ENCODE peak calls at places on chromosome 18, in nine cellular contexts. One of them, this sample, is unnamed.

GRCh38 chr18:2293109-2293839 is 278.0 kb downstream of the METTL4 start:
- DNase-seq in cardiac muscle cell: no peak
- DNase-seq in AG04450: no peak
- DNase-seq in AG04449: no peak
- DNase-seq in left ventricle myocardium inferior: no peak
- DNase-seq in mucosa of descending colon: no peak
- DNase-seq in dorsolateral prefrontal cortex: no peak
- DNase-seq in CD4-positive, CD25-positive, alpha-beta regulatory T cell: peak
- DNase-seq in AG10803: no peak
- DNase-seq in this sample: no peak

GRCh38 chr18:47758000-47758399 is 172.5 kb downstream of the SMAD2 start:
- DNase-seq in mucosa of descending colon: no peak
- DNase-seq in dorsolateral prefrontal cortex: no peak
- DNase-seq in AG04450: no peak
- DNase-seq in CD4-positive, CD25-positive, alpha-beta regulatory T cell: no peak
- DNase-seq in AG10803: no peak
- DNase-seq in AG04449: no peak
- DNase-seq in left ventricle myocardium inferior: no peak
- DNase-seq in cardiac muscle cell: no peak
- DNase-seq in this sample: no peak

GRCh38 chr18:47397671-47398319 is 146.3 kb upstream of the SKOR2 start:
- DNase-seq in left ventricle myocardium inferior: no peak
- DNase-seq in cardiac muscle cell: no peak
- DNase-seq in AG04449: no peak
- DNase-seq in AG10803: no peak
- DNase-seq in CD4-positive, CD25-positive, alpha-beta regulatory T cell: peak
- DNase-seq in mucosa of descending colon: no peak
- DNase-seq in AG04450: no peak
- DNase-seq in dorsolateral prefrontal cortex: no peak
- DNase-seq in this sample: no peak

GRCh38 chr18:68839701-68840100 is 41.8 kb downstream of the CCDC102B start:
- DNase-seq in mucosa of descending colon: no peak
- DNase-seq in AG04450: no peak
- DNase-seq in CD4-positive, CD25-positive, alpha-beta regulatory T cell: no peak
- DNase-seq in cardiac muscle cell: no peak
- DNase-seq in dorsolateral prefrontal cortex: no peak
- DNase-seq in AG10803: no peak
- DNase-seq in left ventricle myocardium inferior: no peak
- DNase-seq in AG04449: no peak
- DNase-seq in this sample: no peak

GRCh38 chr18:41324934-41325333 is 630.1 kb upstream of the PIK3C3 start:
- DNase-seq in mucosa of descending colon: no peak
- DNase-seq in dorsolateral prefrontal cortex: no peak
- DNase-seq in AG10803: peak
- DNase-seq in AG04449: no peak
- DNase-seq in AG04450: no peak
- DNase-seq in CD4-positive, CD25-positive, alpha-beta regulatory T cell: no peak
- DNase-seq in left ventricle myocardium inferior: no peak
- DNase-seq in cardiac muscle cell: no peak
- DNase-seq in this sample: no peak

GRCh38 chr18:9403795-9404564 is 69.4 kb downstream of the TWSG1 start:
- DNase-seq in left ventricle myocardium inferior: peak
- DNase-seq in AG04450: no peak
- DNase-seq in CD4-positive, CD25-positive, alpha-beta regulatory T cell: no peak
- DNase-seq in cardiac muscle cell: peak
- DNase-seq in AG04449: no peak
- DNase-seq in AG10803: no peak
- DNase-seq in dorsolateral prefrontal cortex: no peak
- DNase-seq in mucosa of descending colon: no peak
- DNase-seq in this sample: no peak

GRCh38 chr18:25350561-25351201 is 1.3 kb downstream of the ZNF521 start:
- DNase-seq in left ventricle myocardium inferior: peak
- DNase-seq in mucosa of descending colon: peak
- DNase-seq in dorsolateral prefrontal cortex: no peak
- DNase-seq in cardiac muscle cell: peak
- DNase-seq in CD4-positive, CD25-positive, alpha-beta regulatory T cell: peak
- DNase-seq in AG10803: peak
- DNase-seq in AG04449: no peak
- DNase-seq in AG04450: peak
- DNase-seq in this sample: no peak

GRCh38 chr18:5152335-5153020 is 44.6 kb downstream of the AKAIN1 start:
- DNase-seq in cardiac muscle cell: no peak
- DNase-seq in CD4-positive, CD25-positive, alpha-beta regulatory T cell: no peak
- DNase-seq in left ventricle myocardium inferior: no peak
- DNase-seq in AG04450: no peak
- DNase-seq in mucosa of descending colon: no peak
- DNase-seq in AG04449: no peak
- DNase-seq in AG10803: no peak
- DNase-seq in dorsolateral prefrontal cortex: no peak
- DNase-seq in this sample: no peak

GRCh38 chr18:9894454-9895068 is 8.8 kb downstream of the TXNDC2 start:
- DNase-seq in AG04450: no peak
- DNase-seq in AG04449: no peak
- DNase-seq in dorsolateral prefrontal cortex: no peak
- DNase-seq in CD4-positive, CD25-positive, alpha-beta regulatory T cell: peak
- DNase-seq in mucosa of descending colon: no peak
- DNase-seq in cardiac muscle cell: no peak
- DNase-seq in left ventricle myocardium inferior: no peak
- DNase-seq in AG10803: no peak
- DNase-seq in this sample: no peak

GRCh38 chr18:52422985-52423601 is 83.1 kb downstream of the DCC start:
- DNase-seq in mucosa of descending colon: no peak
- DNase-seq in cardiac muscle cell: no peak
- DNase-seq in left ventricle myocardium inferior: no peak
- DNase-seq in dorsolateral prefrontal cortex: no peak
- DNase-seq in AG10803: no peak
- DNase-seq in AG04450: no peak
- DNase-seq in CD4-positive, CD25-positive, alpha-beta regulatory T cell: no peak
- DNase-seq in AG04449: no peak
- DNase-seq in this sample: no peak

GRCh38 chr18:68220458-68220857 is 494.4 kb downstream of the TMX3 start:
- DNase-seq in mucosa of descending colon: no peak
- DNase-seq in CD4-positive, CD25-positive, alpha-beta regulatory T cell: no peak
- DNase-seq in cardiac muscle cell: no peak
- DNase-seq in AG04449: no peak
- DNase-seq in dorsolateral prefrontal cortex: no peak
- DNase-seq in AG04450: no peak
- DNase-seq in left ventricle myocardium inferior: no peak
- DNase-seq in AG10803: no peak
- DNase-seq in this sample: no peak

GRCh38 chr18:50753311-50753710 is 66.5 kb downstream of the MRO start:
- DNase-seq in CD4-positive, CD25-positive, alpha-beta regulatory T cell: no peak
- DNase-seq in AG04449: no peak
- DNase-seq in AG10803: no peak
- DNase-seq in dorsolateral prefrontal cortex: no peak
- DNase-seq in left ventricle myocardium inferior: no peak
- DNase-seq in AG04450: no peak
- DNase-seq in mucosa of descending colon: no peak
- DNase-seq in cardiac muscle cell: no peak
- DNase-seq in this sample: no peak

GRCh38 chr18:10402876-10403559 is 51.4 kb upstream of the APCDD1 start:
- DNase-seq in AG10803: no peak
- DNase-seq in dorsolateral prefrontal cortex: no peak
- DNase-seq in cardiac muscle cell: no peak
- DNase-seq in CD4-positive, CD25-positive, alpha-beta regulatory T cell: no peak
- DNase-seq in AG04450: no peak
- DNase-seq in mucosa of descending colon: no peak
- DNase-seq in left ventricle myocardium inferior: no peak
- DNase-seq in AG04449: no peak
- DNase-seq in this sample: no peak

GRCh38 chr18:63831080-63831788 is 56.0 kb downstream of the SERPINB7 start:
- DNase-seq in left ventricle myocardium inferior: no peak
- DNase-seq in AG10803: peak
- DNase-seq in CD4-positive, CD25-positive, alpha-beta regulatory T cell: peak
- DNase-seq in dorsolateral prefrontal cortex: no peak
- DNase-seq in AG04450: no peak
- DNase-seq in cardiac muscle cell: no peak
- DNase-seq in AG04449: no peak
- DNase-seq in mucosa of descending colon: no peak
- DNase-seq in this sample: no peak

GRCh38 chr18:10303171-10303570 is 151.3 kb upstream of the APCDD1 start:
- DNase-seq in cardiac muscle cell: no peak
- DNase-seq in CD4-positive, CD25-positive, alpha-beta regulatory T cell: no peak
- DNase-seq in dorsolateral prefrontal cortex: no peak
- DNase-seq in AG10803: no peak
- DNase-seq in AG04450: no peak
- DNase-seq in AG04449: no peak
- DNase-seq in mucosa of descending colon: no peak
- DNase-seq in left ventricle myocardium inferior: no peak
- DNase-seq in this sample: no peak

GRCh38 chr18:43805646-43806194 is 528.4 kb upstream of the SYT4 start:
- DNase-seq in CD4-positive, CD25-positive, alpha-beta regulatory T cell: no peak
- DNase-seq in mucosa of descending colon: no peak
- DNase-seq in left ventricle myocardium inferior: no peak
- DNase-seq in dorsolateral prefrontal cortex: no peak
- DNase-seq in AG04449: no peak
- DNase-seq in AG04450: no peak
- DNase-seq in cardiac muscle cell: peak
- DNase-seq in AG10803: peak
- DNase-seq in this sample: no peak

GRCh38 chr18:73774836-73775509 is 372.7 kb downstream of the FBXO15 start:
- DNase-seq in left ventricle myocardium inferior: no peak
- DNase-seq in dorsolateral prefrontal cortex: peak
- DNase-seq in AG04449: no peak
- DNase-seq in CD4-positive, CD25-positive, alpha-beta regulatory T cell: no peak
- DNase-seq in AG10803: no peak
- DNase-seq in cardiac muscle cell: no peak
- DNase-seq in mucosa of descending colon: no peak
- DNase-seq in AG04450: no peak
- DNase-seq in this sample: no peak

GRCh38 chr18:78974115-78974740 is 5.4 kb upstream of the SALL3 start:
- DNase-seq in AG04449: no peak
- DNase-seq in AG10803: no peak
- DNase-seq in cardiac muscle cell: no peak
- DNase-seq in AG04450: no peak
- DNase-seq in CD4-positive, CD25-positive, alpha-beta regulatory T cell: no peak
- DNase-seq in dorsolateral prefrontal cortex: no peak
- DNase-seq in mucosa of descending colon: no peak
- DNase-seq in left ventricle myocardium inferior: no peak
- DNase-seq in this sample: no peak

GRCh38 chr18:44732604-44733003 is 51.9 kb downstream of the SETBP1 start:
- DNase-seq in AG10803: no peak
- DNase-seq in cardiac muscle cell: peak
- DNase-seq in AG04450: no peak
- DNase-seq in CD4-positive, CD25-positive, alpha-beta regulatory T cell: no peak
- DNase-seq in dorsolateral prefrontal cortex: no peak
- DNase-seq in left ventricle myocardium inferior: no peak
- DNase-seq in mucosa of descending colon: no peak
- DNase-seq in AG04449: no peak
- DNase-seq in this sample: no peak

GRCh38 chr18:45652303-45652702 is 37.0 kb downstream of the SLC14A2 start:
- DNase-seq in AG10803: no peak
- DNase-seq in CD4-positive, CD25-positive, alpha-beta regulatory T cell: no peak
- DNase-seq in AG04450: no peak
- DNase-seq in dorsolateral prefrontal cortex: no peak
- DNase-seq in AG04449: no peak
- DNase-seq in cardiac muscle cell: no peak
- DNase-seq in mucosa of descending colon: no peak
- DNase-seq in left ventricle myocardium inferior: no peak
- DNase-seq in this sample: no peak

GRCh38 chr18:6414118-6414722 is 491 bp downstream of the L3MBTL4 start:
- DNase-seq in dorsolateral prefrontal cortex: peak
- DNase-seq in AG04449: no peak
- DNase-seq in AG10803: no peak
- DNase-seq in AG04450: no peak
- DNase-seq in left ventricle myocardium inferior: peak
- DNase-seq in mucosa of descending colon: peak
- DNase-seq in cardiac muscle cell: peak
- DNase-seq in CD4-positive, CD25-positive, alpha-beta regulatory T cell: peak
- DNase-seq in this sample: peak

GRCh38 chr18:61602836-61603235 is 269.6 kb downstream of the CDH20 start:
- DNase-seq in AG04449: no peak
- DNase-seq in mucosa of descending colon: no peak
- DNase-seq in AG10803: peak
- DNase-seq in CD4-positive, CD25-positive, alpha-beta regulatory T cell: no peak
- DNase-seq in dorsolateral prefrontal cortex: no peak
- DNase-seq in cardiac muscle cell: no peak
- DNase-seq in AG04450: no peak
- DNase-seq in left ventricle myocardium inferior: no peak
- DNase-seq in this sample: no peak

GRCh38 chr18:48933578-48934399 is 17.0 kb downstream of the SMAD7 start:
- DNase-seq in AG04450: no peak
- DNase-seq in cardiac muscle cell: no peak
- DNase-seq in CD4-positive, CD25-positive, alpha-beta regulatory T cell: no peak
- DNase-seq in dorsolateral prefrontal cortex: peak
- DNase-seq in mucosa of descending colon: no peak
- DNase-seq in AG10803: no peak
- DNase-seq in left ventricle myocardium inferior: no peak
- DNase-seq in AG04449: no peak
- DNase-seq in this sample: no peak
- H3K4me3 ChIP-seq in AG04450: no peak
- H3K4me3 ChIP-seq in cardiac muscle cell: no peak
- H3K4me3 ChIP-seq in CD4-positive, CD25-positive, alpha-beta regulatory T cell: peak
- H3K4me3 ChIP-seq in dorsolateral prefrontal cortex: peak
- H3K4me3 ChIP-seq in mucosa of descending colon: no peak
- H3K4me3 ChIP-seq in AG10803: peak
- H3K4me3 ChIP-seq in left ventricle myocardium inferior: peak
- H3K4me3 ChIP-seq in AG04449: no peak
- H3K4me3 ChIP-seq in this sample: no peak

GRCh38 chr18:66603941-66604627 is at the start of gene CDH19:
- DNase-seq in dorsolateral prefrontal cortex: peak
- DNase-seq in AG04449: no peak
- DNase-seq in CD4-positive, CD25-positive, alpha-beta regulatory T cell: no peak
- DNase-seq in mucosa of descending colon: no peak
- DNase-seq in AG10803: no peak
- DNase-seq in AG04450: no peak
- DNase-seq in cardiac muscle cell: no peak
- DNase-seq in left ventricle myocardium inferior: no peak
- DNase-seq in this sample: no peak
- H3K4me3 ChIP-seq in dorsolateral prefrontal cortex: peak
- H3K4me3 ChIP-seq in AG04449: no peak
- H3K4me3 ChIP-seq in CD4-positive, CD25-positive, alpha-beta regulatory T cell: no peak
- H3K4me3 ChIP-seq in mucosa of descending colon: no peak
- H3K4me3 ChIP-seq in AG10803: no peak
- H3K4me3 ChIP-seq in AG04450: no peak
- H3K4me3 ChIP-seq in cardiac muscle cell: no peak
- H3K4me3 ChIP-seq in left ventricle myocardium inferior: peak
- H3K4me3 ChIP-seq in this sample: no peak

GRCh38 chr18:32772580-32773186 is at the start of gene KLHL14:
- DNase-seq in CD4-positive, CD25-positive, alpha-beta regulatory T cell: no peak
- DNase-seq in cardiac muscle cell: no peak
- DNase-seq in AG04450: no peak
- DNase-seq in AG10803: no peak
- DNase-seq in left ventricle myocardium inferior: no peak
- DNase-seq in mucosa of descending colon: no peak
- DNase-seq in AG04449: no peak
- DNase-seq in dorsolateral prefrontal cortex: no peak
- DNase-seq in this sample: no peak
- H3K4me3 ChIP-seq in CD4-positive, CD25-positive, alpha-beta regulatory T cell: no peak
- H3K4me3 ChIP-seq in cardiac muscle cell: peak
- H3K4me3 ChIP-seq in AG04450: no peak
- H3K4me3 ChIP-seq in AG10803: no peak
- H3K4me3 ChIP-seq in left ventricle myocardium inferior: peak
- H3K4me3 ChIP-seq in mucosa of descending colon: no peak
- H3K4me3 ChIP-seq in AG04449: no peak
- H3K4me3 ChIP-seq in dorsolateral prefrontal cortex: peak
- H3K4me3 ChIP-seq in this sample: no peak

DNA sequence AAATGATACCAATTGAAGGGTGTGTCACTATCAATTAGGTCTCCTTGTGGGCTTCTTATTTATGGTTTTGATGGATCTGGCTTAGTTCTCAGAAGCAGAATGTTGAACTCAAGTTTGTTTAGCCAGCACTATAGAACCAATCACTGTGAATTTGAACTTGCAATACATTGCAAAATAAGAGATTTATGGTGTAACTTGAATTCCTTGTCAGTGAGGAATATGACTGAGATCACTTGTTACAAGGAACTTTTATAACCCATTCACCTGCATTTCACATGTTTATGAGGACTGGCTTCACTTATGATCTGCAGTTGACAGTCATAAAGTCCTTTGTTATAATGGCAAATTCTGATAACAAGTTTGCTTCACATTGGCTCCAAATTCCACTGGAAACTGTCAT is 9.8 kb downstream of the GATA6 start:
- DNase-seq in cardiac muscle cell: no peak
- DNase-seq in AG10803: no peak
- DNase-seq in CD4-positive, CD25-positive, alpha-beta regulatory T cell: no peak
- DNase-seq in mucosa of descending colon: no peak
- DNase-seq in left ventricle myocardium inferior: no peak
- DNase-seq in AG04450: no peak
- DNase-seq in AG04449: no peak
- DNase-seq in dorsolateral prefrontal cortex: no peak
- DNase-seq in this sample: no peak
- H3K4me3 ChIP-seq in cardiac muscle cell: peak
- H3K4me3 ChIP-seq in AG10803: no peak
- H3K4me3 ChIP-seq in CD4-positive, CD25-positive, alpha-beta regulatory T cell: no peak
- H3K4me3 ChIP-seq in mucosa of descending colon: no peak
- H3K4me3 ChIP-seq in left ventricle myocardium inferior: peak
- H3K4me3 ChIP-seq in AG04450: no peak
- H3K4me3 ChIP-seq in AG04449: no peak
- H3K4me3 ChIP-seq in dorsolateral prefrontal cortex: no peak
- H3K4me3 ChIP-seq in this sample: no peak